ENCODE peak calls at places on chromosomes 3 and 15, in four cellular contexts. One of them, this sample, is unnamed.

GRCh38 chr3:171459130-171459941 is 869 bp downstream of the TNIK start:
- DNase-seq in CD8-positive, alpha-beta memory T cell: peak; percentile 50
- DNase-seq in PC-3: peak; percentile 48
- DNase-seq in breast epithelium: no peak
- DNase-seq in this sample: peak; percentile 38

GRCh38 chr3:120137548-120137947 is 43.3 kb upstream of the GSK3B start:
- DNase-seq in CD8-positive, alpha-beta memory T cell: no peak
- DNase-seq in PC-3: no peak
- DNase-seq in breast epithelium: no peak
- DNase-seq in this sample: no peak

GRCh38 chr3:12423918-12424634 is 60.2 kb upstream of the TSEN2 start:
- DNase-seq in CD8-positive, alpha-beta memory T cell: no peak
- DNase-seq in PC-3: peak; percentile 68
- DNase-seq in breast epithelium: no peak
- DNase-seq in this sample: no peak

GRCh38 chr15:42046597-42046996 is 25.8 kb upstream of the PLA2G4E start:
- DNase-seq in CD8-positive, alpha-beta memory T cell: no peak
- DNase-seq in PC-3: peak; percentile 99
- DNase-seq in breast epithelium: no peak
- DNase-seq in this sample: no peak

GRCh38 chr15:91476861-91477260 is 376.6 kb upstream of the SLCO3A1 start:
- DNase-seq in CD8-positive, alpha-beta memory T cell: no peak
- DNase-seq in PC-3: no peak
- DNase-seq in breast epithelium: no peak
- DNase-seq in this sample: no peak

GRCh38 chr15:99123706-99124451 is 19.0 kb downstream of the SYNM start:
- DNase-seq in CD8-positive, alpha-beta memory T cell: no peak
- DNase-seq in PC-3: peak; percentile 96
- DNase-seq in breast epithelium: peak; percentile 75
- DNase-seq in this sample: no peak

GRCh38 chr3:186915808-186916796 is 14.2 kb upstream of the ST6GAL1 start:
- DNase-seq in CD8-positive, alpha-beta memory T cell: no peak
- DNase-seq in PC-3: no peak
- DNase-seq in breast epithelium: no peak
- DNase-seq in this sample: no peak

GRCh38 chr3:156605686-156606605 is 51.0 kb upstream of the SSR3 start:
- DNase-seq in CD8-positive, alpha-beta memory T cell: no peak
- DNase-seq in PC-3: peak; percentile 60
- DNase-seq in breast epithelium: no peak
- DNase-seq in this sample: no peak

GRCh38 chr3:5017953-5018531 is 38.8 kb downstream of the BHLHE40 start:
- DNase-seq in CD8-positive, alpha-beta memory T cell: no peak
- DNase-seq in PC-3: peak; percentile 64
- DNase-seq in breast epithelium: no peak
- DNase-seq in this sample: no peak

GRCh38 chr3:183296944-183297343 is 43.9 kb downstream of the B3GNT5 start:
- DNase-seq in CD8-positive, alpha-beta memory T cell: no peak
- DNase-seq in PC-3: no peak
- DNase-seq in breast epithelium: no peak
- DNase-seq in this sample: no peak

GRCh38 chr3:140170612-140171011 is 235.6 kb downstream of the CLSTN2 start:
- DNase-seq in CD8-positive, alpha-beta memory T cell: no peak
- DNase-seq in PC-3: no peak
- DNase-seq in breast epithelium: no peak
- DNase-seq in this sample: no peak

GRCh38 chr15:94293411-94294402 is 62.3 kb downstream of the MCTP2 start:
- DNase-seq in CD8-positive, alpha-beta memory T cell: no peak
- DNase-seq in PC-3: no peak
- DNase-seq in breast epithelium: no peak
- DNase-seq in this sample: no peak

GRCh38 chr3:8366214-8366613 is 135.4 kb upstream of the LMCD1 start:
- DNase-seq in CD8-positive, alpha-beta memory T cell: no peak
- DNase-seq in PC-3: no peak
- DNase-seq in breast epithelium: no peak
- DNase-seq in this sample: no peak

GRCh38 chr3:140216249-140216648 is 281.3 kb downstream of the CLSTN2 start:
- DNase-seq in CD8-positive, alpha-beta memory T cell: no peak
- DNase-seq in PC-3: no peak
- DNase-seq in breast epithelium: no peak
- DNase-seq in this sample: no peak

GRCh38 chr3:9730747-9731205 is 759 bp upstream of the BRPF1 start:
- DNase-seq in CD8-positive, alpha-beta memory T cell: no peak
- DNase-seq in PC-3: no peak
- DNase-seq in breast epithelium: no peak
- DNase-seq in this sample: no peak

GRCh38 chr15:57340673-57341259 is 35.5 kb upstream of the CGNL1 start:
- DNase-seq in CD8-positive, alpha-beta memory T cell: no peak
- DNase-seq in PC-3: peak; percentile 66
- DNase-seq in breast epithelium: no peak
- DNase-seq in this sample: peak; percentile 17

GRCh38 chr15:83582386-83582785 is 71.5 kb upstream of the ADAMTSL3 start:
- DNase-seq in CD8-positive, alpha-beta memory T cell: no peak
- DNase-seq in PC-3: no peak
- DNase-seq in breast epithelium: no peak
- DNase-seq in this sample: no peak

GRCh38 chr15:80591938-80592825 is 102.9 kb upstream of the ABHD17C start:
- DNase-seq in CD8-positive, alpha-beta memory T cell: no peak
- DNase-seq in PC-3: no peak
- DNase-seq in breast epithelium: peak; percentile 5
- DNase-seq in this sample: no peak

GRCh38 chr3:14371573-14372474 is 30.6 kb upstream of the SLC6A6 start:
- DNase-seq in CD8-positive, alpha-beta memory T cell: no peak
- DNase-seq in PC-3: peak; percentile 95
- DNase-seq in breast epithelium: peak; percentile 75
- DNase-seq in this sample: no peak

GRCh38 chr3:159907828-159908227 is 80.8 kb upstream of the IL12A start:
- DNase-seq in CD8-positive, alpha-beta memory T cell: no peak
- DNase-seq in PC-3: no peak
- DNase-seq in breast epithelium: no peak
- DNase-seq in this sample: no peak

GRCh38 chr15:43930556-43930955 is 103.8 kb downstream of the WDR76 start:
- DNase-seq in CD8-positive, alpha-beta memory T cell: no peak
- DNase-seq in PC-3: no peak
- DNase-seq in breast epithelium: no peak
- DNase-seq in this sample: no peak

GRCh38 chr3:88986834-88987233 is 120.6 kb upstream of the EPHA3 start:
- DNase-seq in CD8-positive, alpha-beta memory T cell: no peak
- DNase-seq in PC-3: peak; percentile 82
- DNase-seq in breast epithelium: no peak
- DNase-seq in this sample: no peak

GRCh38 chr3:157347577-157348303 is 88.9 kb upstream of the PTX3 start:
- DNase-seq in CD8-positive, alpha-beta memory T cell: no peak
- DNase-seq in PC-3: no peak
- DNase-seq in breast epithelium: no peak
- DNase-seq in this sample: no peak

GRCh38 chr3:87771338-87772059 is 287.3 kb downstream of the CGGBP1 start:
- DNase-seq in CD8-positive, alpha-beta memory T cell: peak; percentile 4
- DNase-seq in PC-3: peak; percentile 62
- DNase-seq in breast epithelium: no peak
- DNase-seq in this sample: peak; percentile 24

GRCh38 chr15:74780523-74780982 is 1.3 kb upstream of the CSK start:
- DNase-seq in CD8-positive, alpha-beta memory T cell: no peak
- DNase-seq in PC-3: no peak
- DNase-seq in breast epithelium: no peak
- DNase-seq in this sample: no peak

GRCh38 chr3:35276616-35277015 is 362.7 kb upstream of the ARPP21 start:
- DNase-seq in CD8-positive, alpha-beta memory T cell: no peak
- DNase-seq in PC-3: no peak
- DNase-seq in breast epithelium: no peak
- DNase-seq in this sample: no peak

DNA sequence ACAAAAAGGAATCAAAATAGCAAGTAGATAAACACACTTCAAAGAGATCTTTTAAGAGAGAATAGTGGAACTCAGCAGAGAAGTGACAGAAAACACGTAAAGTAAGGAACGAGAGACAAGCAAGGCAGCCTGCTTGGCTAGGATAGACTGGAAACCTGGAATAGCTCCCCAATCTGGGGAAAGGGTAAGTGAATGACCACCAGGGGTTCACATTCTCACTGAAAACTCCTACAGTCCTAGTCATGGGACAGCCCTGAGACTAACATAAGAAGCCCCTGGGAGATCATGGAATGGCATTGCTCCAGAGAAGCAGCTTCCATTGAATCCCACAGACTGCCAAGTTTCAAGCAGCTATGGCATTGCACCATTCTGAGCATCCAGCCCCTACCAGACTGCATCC is 363.6 kb upstream of the ARPP21 start:
- DNase-seq in CD8-positive, alpha-beta memory T cell: no peak
- DNase-seq in PC-3: no peak
- DNase-seq in breast epithelium: no peak
- DNase-seq in this sample: no peak
- H3K4me1 ChIP-seq in CD8-positive, alpha-beta memory T cell: no peaks in the 10 kb centered on the region
- H3K4me1 ChIP-seq in PC-3: no peaks in the 10 kb centered on the region
- H3K4me1 ChIP-seq in breast epithelium: no peaks in the 10 kb centered on the region
- H3K4me1 ChIP-seq in this sample: no peaks in the 10 kb centered on the region

GRCh38 chr15:92629975-92630626 is 25.5 kb downstream of the FAM174B start:
- DNase-seq in CD8-positive, alpha-beta memory T cell: no peak
- DNase-seq in PC-3: no peak
- DNase-seq in breast epithelium: peak; percentile 20
- DNase-seq in this sample: no peak

GRCh38 chr15:92631721-92632120 is 23.9 kb downstream of the FAM174B start:
- DNase-seq in CD8-positive, alpha-beta memory T cell: no peak
- DNase-seq in PC-3: peak; percentile 27
- DNase-seq in breast epithelium: peak; percentile 19
- DNase-seq in this sample: no peak

GRCh38 chr15:92633001-92633400 is 22.6 kb downstream of the FAM174B start:
- DNase-seq in CD8-positive, alpha-beta memory T cell: no peak
- DNase-seq in PC-3: no peak
- DNase-seq in breast epithelium: no peak
- DNase-seq in this sample: no peak

GRCh38 chr15:92627014-92627413 is 28.6 kb downstream of the FAM174B start:
- DNase-seq in CD8-positive, alpha-beta memory T cell: no peak
- DNase-seq in PC-3: no peak
- DNase-seq in breast epithelium: peak; percentile 12
- DNase-seq in this sample: no peak

DNA sequence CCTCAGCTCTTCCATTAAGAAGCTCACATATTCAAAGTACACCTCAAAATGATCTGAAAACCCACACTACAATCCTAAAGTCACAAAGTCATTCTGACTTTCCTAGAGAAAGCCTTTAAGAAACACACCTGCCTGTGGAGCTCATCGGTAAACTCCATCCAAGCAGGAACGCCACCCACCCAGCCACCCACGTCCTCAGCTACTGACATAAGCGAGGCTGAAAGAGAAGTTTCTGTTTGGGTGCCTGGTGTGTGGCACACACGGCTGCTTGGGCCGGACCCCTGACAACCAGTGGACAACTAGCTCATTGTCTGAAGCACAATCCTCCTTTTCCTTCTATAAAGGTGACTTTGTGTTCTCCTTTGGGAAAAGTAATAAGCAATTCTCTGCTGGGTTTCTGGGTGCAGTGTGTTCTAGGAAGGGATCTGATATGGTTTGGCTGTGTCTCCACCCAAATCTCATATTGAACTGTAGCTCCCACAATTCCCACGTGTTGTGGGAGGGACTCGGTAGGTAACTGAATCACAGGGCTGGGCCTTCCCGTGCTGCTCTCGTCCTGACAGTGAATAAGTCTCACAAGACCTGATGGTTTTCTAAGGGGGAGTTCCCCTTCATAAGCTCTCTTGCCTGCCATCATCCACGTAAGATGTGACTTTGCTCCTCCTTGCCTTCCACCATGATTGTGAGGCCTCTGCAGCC is 26.1 kb downstream of the FAM174B start:
- DNase-seq in CD8-positive, alpha-beta memory T cell: no peak
- DNase-seq in PC-3: no peak
- DNase-seq in breast epithelium: peak; percentile 12
- DNase-seq in this sample: no peak
- H3K27ac ChIP-seq in CD8-positive, alpha-beta memory T cell: no peak overlapping the region
- H3K27ac ChIP-seq in PC-3: no peak overlapping the region
- H3K27ac ChIP-seq in breast epithelium: peak overlapping the region; percentile 54
- H3K27ac ChIP-seq in this sample: no peak overlapping the region

DNA sequence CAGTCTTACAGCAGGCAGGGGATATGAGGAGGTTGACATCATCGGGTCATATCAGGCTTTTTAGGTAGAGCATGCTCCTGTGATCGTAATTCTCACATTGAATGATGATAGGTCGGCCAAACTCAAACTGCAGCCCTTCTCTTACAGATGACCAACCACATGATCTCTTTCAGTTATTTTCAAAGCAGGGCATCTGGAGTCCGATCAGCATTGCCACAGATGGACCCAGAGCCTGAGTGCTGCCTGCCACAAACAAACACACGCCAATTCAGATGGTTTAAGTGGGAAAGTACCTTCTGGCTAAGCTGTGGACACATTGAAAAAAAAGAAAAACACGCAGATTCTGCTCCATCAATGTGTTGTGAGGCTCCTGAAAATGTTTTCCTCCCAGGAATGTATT is 31.1 kb downstream of the ARPP21 start:
- DNase-seq in CD8-positive, alpha-beta memory T cell: no peak
- DNase-seq in PC-3: no peak
- DNase-seq in breast epithelium: no peak
- DNase-seq in this sample: no peak
- H3K4me1 ChIP-seq in CD8-positive, alpha-beta memory T cell: no peaks in the 10 kb centered on the region
- H3K4me1 ChIP-seq in PC-3: peaks cover 12% of the 10 kb centered on the region
- H3K4me1 ChIP-seq in breast epithelium: no peaks in the 10 kb centered on the region
- H3K4me1 ChIP-seq in this sample: no peaks in the 10 kb centered on the region

GRCh38 chr3:66490984-66491383 is 9.8 kb downstream of the LRIG1 start:
- DNase-seq in CD8-positive, alpha-beta memory T cell: no peak
- DNase-seq in PC-3: no peak
- DNase-seq in breast epithelium: no peak
- DNase-seq in this sample: no peak
- H3K27ac ChIP-seq in CD8-positive, alpha-beta memory T cell: no peak overlapping the region
- H3K27ac ChIP-seq in PC-3: no peak overlapping the region
- H3K27ac ChIP-seq in breast epithelium: peak overlapping the region; percentile 93
- H3K27ac ChIP-seq in this sample: no peak overlapping the region

DNA sequence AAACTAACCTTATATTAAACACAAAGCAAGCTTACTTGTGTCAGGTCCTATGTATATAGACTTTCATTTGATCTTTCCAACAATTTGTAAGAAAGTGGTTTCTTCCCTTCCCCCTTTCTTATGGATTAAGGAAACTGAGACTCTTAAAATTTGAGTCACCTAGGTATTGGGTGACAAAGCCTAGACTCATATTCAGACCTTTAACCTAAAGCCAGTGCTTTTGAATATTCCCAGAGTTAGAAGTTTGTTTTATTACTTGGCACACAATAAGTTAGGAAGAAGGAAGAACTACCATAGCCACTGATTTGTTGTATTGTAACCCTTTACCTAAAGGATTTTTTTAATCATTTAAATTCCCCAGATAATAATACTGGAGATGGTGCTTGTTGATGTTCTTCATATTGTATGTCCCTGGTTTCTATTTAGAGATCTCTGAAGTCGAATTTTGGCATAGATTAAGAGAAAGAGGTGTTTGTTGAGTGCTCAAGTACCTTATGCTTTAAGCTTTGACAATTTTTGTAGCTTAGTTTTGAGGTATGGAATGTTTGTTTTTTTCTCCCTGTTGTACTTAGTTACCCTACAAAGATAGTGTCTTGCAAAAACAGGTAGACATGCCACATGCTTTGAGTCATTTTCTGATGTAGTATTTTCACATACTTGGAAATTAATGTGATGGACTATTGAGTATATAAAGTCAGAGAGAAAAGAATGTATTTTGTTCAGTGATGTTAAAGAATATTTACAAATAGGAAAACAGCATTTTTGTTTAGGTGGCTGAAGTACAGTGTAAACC is 11.2 kb downstream of the TSC22D2 start:
- DNase-seq in CD8-positive, alpha-beta memory T cell: no peak
- DNase-seq in PC-3: peak; percentile 87
- DNase-seq in breast epithelium: no peak
- DNase-seq in this sample: no peak
- H3K4me1 ChIP-seq in CD8-positive, alpha-beta memory T cell: peaks cover 46% of the 10 kb centered on the region
- H3K4me1 ChIP-seq in PC-3: peaks cover 80% of the 10 kb centered on the region
- H3K4me1 ChIP-seq in breast epithelium: no peaks in the 10 kb centered on the region
- H3K4me1 ChIP-seq in this sample: peaks cover 36% of the 10 kb centered on the region